ENCODE peak calls at places on chromosomes 7 and 10, in seven cellular contexts. O is GM12878, X is K562, E is HCT116, Y is SK-N-SH, V is HepG2, W is H1. B is an unnamed sample.

GRCh38 chr10:51422311-51423120 is 276.9 kb downstream of the CSTF2T start:
- DNase-seq in O (peak; percentile 8), X (peak; percentile 22), E (peak; percentile 16), Y (peak; percentile 21), V (peak; percentile 15), W (peak; percentile 7), B (peak; percentile 55)

GRCh38 chr7:51785806-51786205 is 469.2 kb upstream of the COBL start:
- DNase-seq in O (no peak), X (no peak), E (no peak), Y (no peak), V (no peak), W (no peak), B (no peak)

GRCh38 chr7:1899201-1899600 is 229.1 kb downstream of the ELFN1 start:
- DNase-seq in O (no peak), X (no peak), E (no peak), Y (peak; percentile 77), V (no peak), W (no peak), B (no peak)

GRCh38 chr7:135260930-135261721 is 27.5 kb downstream of the STRA8 start:
- DNase-seq in O (no peak), X (no peak), E (no peak), Y (peak; percentile 57), V (no peak), W (no peak), B (no peak)

GRCh38 chr7:15648461-15648961 is 38.0 kb downstream of the MEOX2 start:
- DNase-seq in O (no peak), X (no peak), E (no peak), Y (no peak), V (no peak), W (no peak), B (no peak)

GRCh38 chr10:49577182-49577925 is 32.8 kb upstream of the SLC18A3 start:
- DNase-seq in O (no peak), X (no peak), E (no peak), Y (no peak), V (no peak), W (no peak), B (no peak)

GRCh38 chr7:158074896-158075632 is 512.6 kb downstream of the PTPRN2 start:
- DNase-seq in O (no peak), X (peak; percentile 12), E (no peak), Y (peak; percentile 36), V (no peak), W (no peak), B (no peak)

GRCh38 chr10:52308251-52309031 is 5.6 kb upstream of the DKK1 start:
- DNase-seq in O (no peak), X (peak; percentile 25), E (no peak), Y (peak; percentile 88), V (peak; percentile 72), W (no peak), B (peak; percentile 72)

GRCh38 chr7:29161226-29161625 is 14.9 kb upstream of the CPVL start:
- DNase-seq in O (no peak), X (no peak), E (no peak), Y (no peak), V (no peak), W (no peak), B (no peak)

GRCh38 chr10:28293238-28294168 is 9.4 kb downstream of the MPP7 start:
- DNase-seq in O (no peak), X (no peak), E (no peak), Y (no peak), V (no peak), W (no peak), B (peak; percentile 68)

DNA sequence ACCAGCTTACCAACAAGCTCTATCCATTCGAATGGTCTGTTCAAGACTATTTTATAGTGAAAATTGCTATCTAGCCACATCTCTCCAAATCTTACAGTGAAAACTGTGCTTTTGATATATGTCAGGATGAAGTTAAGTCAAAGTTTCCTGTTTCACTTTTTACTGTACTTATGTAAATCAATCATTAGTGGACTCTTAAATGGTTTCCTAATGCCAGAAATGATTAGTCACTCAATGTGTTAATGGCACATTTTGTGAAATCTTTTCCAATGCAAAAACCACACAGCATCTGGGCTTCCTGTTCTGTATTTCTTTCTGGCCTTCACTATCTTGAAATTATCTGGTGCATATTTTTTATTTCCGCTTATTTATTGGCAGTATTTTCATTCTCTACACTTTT is 87.3 kb upstream of the STEAP1B start:
- DNase-seq in O (no peak), X (no peak), E (no peak), Y (no peak), V (no peak), W (no peak), B (no peak)
- TF ChIP-seq JUND in O (no peak), X (no peak), E (no peak), Y (no peak), V (no peak), W (no peak), B (no peak)

DNA sequence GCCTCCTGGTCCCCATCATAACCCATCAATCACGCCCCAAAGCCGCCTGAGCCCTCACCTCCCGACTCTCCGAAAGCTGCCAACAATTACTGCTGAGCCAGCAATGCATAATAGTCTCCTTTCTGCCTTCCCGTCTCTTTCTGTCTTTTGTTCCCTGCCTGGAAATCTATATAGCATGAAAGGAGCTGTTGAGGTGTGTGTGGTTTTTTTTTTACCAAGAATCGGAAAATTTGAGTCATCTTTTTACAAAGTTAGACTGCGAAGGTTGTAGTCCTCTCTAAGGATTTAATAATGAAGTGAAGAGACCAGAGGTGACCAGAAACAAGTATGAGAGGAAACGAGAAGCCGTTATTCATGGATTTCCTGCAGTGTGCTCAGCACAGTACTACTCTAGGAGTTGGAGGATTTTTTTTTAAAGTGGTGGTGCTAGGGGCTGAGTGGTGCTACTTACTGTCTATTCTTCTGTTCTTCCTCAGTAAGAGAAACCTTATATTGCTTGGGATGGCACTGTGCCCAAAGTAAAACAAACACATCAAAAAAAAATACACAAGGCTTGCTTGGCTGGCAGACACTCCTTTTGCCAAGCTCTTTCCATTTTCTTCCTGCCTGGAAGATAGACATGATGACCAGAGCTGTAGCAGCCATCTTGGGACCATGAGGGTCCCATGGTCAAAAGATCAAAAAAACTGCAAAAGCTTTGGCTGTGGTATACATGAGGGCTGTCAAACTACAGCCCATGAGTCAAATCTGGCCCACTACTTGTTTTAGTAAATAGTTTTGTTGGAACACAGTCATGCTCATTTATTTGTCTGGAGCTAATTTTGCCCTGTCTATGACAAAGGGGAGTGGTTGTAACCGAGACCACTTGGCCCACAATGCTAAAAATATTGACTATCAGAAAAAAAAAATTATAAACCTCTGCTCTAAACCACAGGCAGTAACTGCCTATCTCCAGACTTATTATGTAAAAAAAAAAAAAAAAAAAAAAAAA is 37.3 kb downstream of the ASB13 start:
- DNase-seq in O (no peak), X (no peak), E (no peak), Y (no peak), V (no peak), W (no peak), B (no peak)
- TF ChIP-seq JUND in O (no peak), X (no peak), E (no peak), Y (no peak), V (no peak), W (no peak), B (no peak)

DNA sequence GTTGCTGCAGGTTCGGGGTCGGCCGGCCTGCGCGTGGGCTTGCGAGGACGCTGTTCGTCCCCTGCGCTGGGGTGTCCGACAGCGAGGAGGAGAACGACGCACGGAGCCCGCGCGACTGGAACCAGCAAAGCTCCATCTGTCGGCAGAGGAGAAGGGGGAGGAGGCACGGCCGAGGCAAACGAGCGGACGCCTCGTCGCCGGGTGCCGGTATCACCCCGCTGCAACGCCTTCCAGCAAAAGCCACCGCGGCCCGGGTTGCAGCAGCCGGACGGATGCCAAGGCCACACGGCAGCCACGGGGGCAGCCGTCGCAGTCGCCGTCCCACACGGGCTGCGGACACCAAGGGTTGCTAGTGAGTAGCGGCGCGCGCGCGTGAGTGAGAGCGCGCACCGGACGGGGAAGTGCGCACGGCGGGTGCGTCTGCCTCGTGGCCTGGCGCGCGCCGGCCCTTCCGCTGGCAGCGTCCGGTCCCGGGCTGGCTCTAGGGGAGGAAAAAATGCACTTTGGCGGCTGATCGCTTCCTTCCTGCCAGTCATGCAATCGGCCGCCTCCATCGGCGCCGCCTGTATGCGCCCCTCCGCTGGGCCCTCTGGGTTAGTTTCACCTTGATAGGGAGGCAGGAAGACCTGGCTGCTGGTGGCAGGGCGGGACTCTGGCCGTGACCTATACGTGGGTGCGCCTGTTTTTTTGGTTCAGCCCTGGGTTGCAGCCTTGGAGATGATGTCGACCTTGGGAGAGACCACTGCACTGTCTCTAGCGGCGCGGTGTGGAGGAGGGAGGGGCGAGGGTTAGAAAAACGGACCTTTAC is 446 bp downstream of the STAMBPL1 start:
- DNase-seq in O (peak; percentile 70), X (peak; percentile 15), E (peak; percentile 51), Y (peak; percentile 87), V (peak; percentile 36), W (peak; percentile 49), B (peak; percentile 83)
- TF ChIP-seq JUND in O (no peak), X (no peak), E (peak; percentile 9), Y (no peak), V (no peak), W (no peak), B (no peak)

GRCh38 chr10:15069230-15069629 is 19.3 kb downstream of the ACBD7 start:
- DNase-seq in O (no peak), X (no peak), E (no peak), Y (no peak), V (no peak), W (no peak), B (peak; percentile 52)
- TF ChIP-seq JUND in O (no peak), X (no peak), E (no peak), Y (no peak), V (no peak), W (no peak), B (no peak)

GRCh38 chr7:147235983-147236382 is 1119.4 kb downstream of the CNTNAP2 start:
- DNase-seq in O (no peak), X (no peak), E (no peak), Y (no peak), V (no peak), W (no peak), B (no peak)

GRCh38 chr7:147245274-147245673 is 1128.7 kb downstream of the CNTNAP2 start:
- DNase-seq in O (no peak), X (peak; percentile 56), E (no peak), Y (peak; percentile 39), V (peak; percentile 9), W (peak; percentile 25), B (peak; percentile 69)

DNA sequence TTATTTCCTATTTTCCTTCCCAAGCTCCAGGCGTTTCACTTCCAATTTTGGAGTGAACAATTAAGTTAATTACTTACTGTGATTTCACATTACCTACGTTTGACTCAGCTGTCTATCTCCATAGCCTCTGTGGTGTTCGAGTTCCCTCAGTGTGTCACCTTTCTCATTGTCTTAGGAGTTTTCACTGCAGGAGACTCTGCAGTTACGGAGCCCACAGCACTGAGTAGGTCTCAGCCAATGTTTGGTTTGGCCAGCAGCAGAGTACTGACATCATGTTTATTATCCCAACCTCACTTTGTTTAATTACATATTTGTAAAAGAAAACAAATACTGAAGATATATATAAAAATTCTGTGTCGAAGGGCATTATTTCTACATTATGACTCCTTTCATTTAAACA is 1123.9 kb downstream of the CNTNAP2 start:
- DNase-seq in O (no peak), X (no peak), E (no peak), Y (no peak), V (no peak), W (no peak), B (no peak)
- TF ChIP-seq JUND in O (no peak), X (no peak), E (no peak), Y (no peak), V (no peak), W (no peak), B (no peak)

DNA sequence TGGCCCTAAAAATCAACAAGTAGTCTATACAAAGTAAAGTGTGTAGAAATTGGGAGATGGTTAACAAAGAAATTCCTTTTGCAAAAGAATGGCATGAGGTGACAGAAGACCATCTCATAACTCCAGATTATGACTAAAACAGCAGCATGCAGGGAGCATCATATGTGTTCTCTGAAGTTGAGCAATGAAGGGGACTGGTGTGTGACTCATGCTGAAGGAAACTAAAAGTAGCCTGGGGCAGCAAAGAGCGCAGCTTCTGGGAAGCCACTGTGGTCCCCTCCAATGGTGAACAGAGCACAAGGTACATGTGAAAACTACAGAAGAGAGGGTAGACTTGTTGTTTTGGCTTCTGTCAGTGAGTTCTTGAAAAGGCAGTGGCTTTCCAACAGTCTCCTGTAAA is 133.4 kb downstream of the MACC1 start:
- DNase-seq in O (no peak), X (no peak), E (no peak), Y (no peak), V (no peak), W (no peak), B (no peak)
- TF ChIP-seq JUND in O (no peak), X (no peak), E (peak; percentile 33), Y (no peak), V (no peak), W (no peak), B (no peak)

B was measured in T47D.